ENCODE peak calls at places on chromosome 10, in nine cellular contexts. F, X, T, U, R, A, I, Y and V are unnamed samples.

GRCh38 chr10:57168703-57169240 is 807.7 kb upstream of the ZWINT start:
- DNase-seq in A (no peak), Y (no peak), X (no peak), R (no peak), U (no peak), T (no peak), I (no peak), F (no peak), V (no peak)

GRCh38 chr10:59708816-59709471 is 706 bp downstream of the SLC16A9 start:
- DNase-seq in I (peak), Y (peak), U (no peak), X (peak), R (no peak), F (no peak), A (peak), T (peak), V (no peak)

GRCh38 chr10:22853906-22854447 is 73.9 kb upstream of the ARMC3 start:
- DNase-seq in U (no peak), X (no peak), A (no peak), I (no peak), Y (no peak), R (no peak), T (no peak), F (no peak), V (no peak)

GRCh38 chr10:3803884-3804741 is 19.1 kb upstream of the KLF6 start:
- DNase-seq in Y (no peak), R (no peak), F (no peak), X (no peak), U (no peak), T (no peak), I (no peak), A (peak), V (peak)

GRCh38 chr10:50373821-50374501 is 122.6 kb upstream of the ASAH2 start:
- DNase-seq in X (no peak), Y (no peak), R (no peak), A (no peak), I (no peak), T (no peak), U (no peak), F (no peak), V (no peak)

GRCh38 chr10:52740913-52741675 is 31.5 kb downstream of the MBL2 start:
- DNase-seq in X (peak), A (peak), U (peak), R (no peak), F (no peak), I (peak), Y (no peak), T (no peak), V (peak)

GRCh38 chr10:6255548-6256061 is 52.9 kb downstream of the PFKFB3 start:
- DNase-seq in Y (no peak), X (peak), F (no peak), R (no peak), U (peak), T (peak), A (no peak), I (peak), V (no peak)

GRCh38 chr10:123009105-123009805 is 449 bp downstream of the ACADSB start:
- DNase-seq in X (peak), F (no peak), U (peak), Y (no peak), A (peak), T (peak), I (peak), R (peak), V (peak)

GRCh38 chr10:86203162-86203905 is 163.3 kb downstream of the GRID1 start:
- DNase-seq in T (no peak), U (no peak), A (no peak), I (no peak), F (peak), X (no peak), Y (no peak), R (no peak), V (peak)

GRCh38 chr10:124601431-124602120 is 140.0 kb downstream of the LHPP start:
- DNase-seq in I (no peak), A (no peak), Y (no peak), F (no peak), T (no peak), X (no peak), R (no peak), U (no peak), V (no peak)

GRCh38 chr10:79446451-79447020 is 1.1 kb upstream of the ZCCHC24 start:
- DNase-seq in Y (peak), R (no peak), F (no peak), A (peak), U (peak), X (peak), I (peak), T (peak), V (no peak)

GRCh38 chr10:112980908-112981307 is 30.9 kb downstream of the TCF7L2 start:
- DNase-seq in Y (no peak), R (no peak), U (no peak), X (no peak), I (no peak), T (no peak), F (no peak), A (no peak), V (no peak)

GRCh38 chr10:86423739-86424138 is 57.1 kb upstream of the GRID1 start:
- DNase-seq in T (no peak), U (no peak), R (no peak), A (no peak), I (no peak), Y (no peak), F (no peak), X (no peak), V (no peak)

GRCh38 chr10:71902351-71902750 is 51.3 kb upstream of the PSAP start:
- DNase-seq in T (no peak), A (no peak), X (no peak), Y (no peak), U (no peak), F (no peak), I (no peak), R (no peak), V (no peak)

GRCh38 chr10:73517166-73517888 is 21.5 kb upstream of the PPP3CB start:
- DNase-seq in X (no peak), U (no peak), F (no peak), R (no peak), I (no peak), Y (no peak), T (no peak), A (no peak), V (no peak)

GRCh38 chr10:13046861-13047528 is 45.5 kb upstream of the CCDC3 start:
- DNase-seq in I (no peak), T (no peak), F (no peak), Y (no peak), R (no peak), X (no peak), A (no peak), U (no peak), V (no peak)

GRCh38 chr10:73076361-73077183 is 20.1 kb downstream of the P4HA1 start:
- DNase-seq in T (peak), I (peak), F (no peak), A (peak), Y (peak), R (peak), X (peak), U (peak), V (peak)

GRCh38 chr10:113858541-113858940 is 4.1 kb downstream of the NHLRC2 start:
- DNase-seq in A (peak), Y (no peak), T (no peak), U (no peak), F (no peak), I (no peak), X (no peak), R (no peak), V (no peak)

GRCh38 chr10:63667596-63667995 is 146.4 kb downstream of the REEP3 start:
- DNase-seq in A (no peak), I (no peak), U (no peak), T (no peak), X (no peak), F (no peak), Y (no peak), R (no peak), V (no peak)

GRCh38 chr10:3886666-3887251 is 101.8 kb upstream of the KLF6 start:
- DNase-seq in X (peak), T (no peak), R (no peak), U (no peak), Y (peak), A (peak), F (no peak), I (no peak), V (no peak)

GRCh38 chr10:17227367-17228080 is 517 bp upstream of the VIM start:
- DNase-seq in A (peak), F (no peak), I (no peak), Y (no peak), X (no peak), R (no peak), T (no peak), U (no peak), V (peak)

GRCh38 chr10:112946649-112947048 is 3.4 kb upstream of the TCF7L2 start:
- DNase-seq in I (no peak), R (no peak), T (peak), Y (no peak), F (no peak), A (no peak), U (no peak), X (peak), V (no peak)

GRCh38 chr10:86668297-86669165 is at the start of gene LDB3:
- DNase-seq in I (no peak), Y (peak), F (no peak), X (peak), A (no peak), R (no peak), U (peak), T (no peak), V (peak)

GRCh38 chr10:63603709-63604445 is 82.7 kb downstream of the REEP3 start:
- DNase-seq in U (no peak), F (no peak), R (no peak), T (no peak), Y (no peak), X (no peak), I (no peak), A (peak), V (no peak)

GRCh38 chr10:79195091-79195923 is 126.5 kb downstream of the ZMIZ1 start:
- DNase-seq in U (peak), F (peak), R (peak), X (peak), I (peak), Y (peak), A (peak), T (peak), V (peak)

GRCh38 chr10:35433851-35434426 is 97.6 kb downstream of the CCNY start:
- DNase-seq in X (no peak), I (no peak), F (no peak), R (no peak), T (no peak), U (no peak), A (no peak), Y (no peak), V (no peak)

DNA sequence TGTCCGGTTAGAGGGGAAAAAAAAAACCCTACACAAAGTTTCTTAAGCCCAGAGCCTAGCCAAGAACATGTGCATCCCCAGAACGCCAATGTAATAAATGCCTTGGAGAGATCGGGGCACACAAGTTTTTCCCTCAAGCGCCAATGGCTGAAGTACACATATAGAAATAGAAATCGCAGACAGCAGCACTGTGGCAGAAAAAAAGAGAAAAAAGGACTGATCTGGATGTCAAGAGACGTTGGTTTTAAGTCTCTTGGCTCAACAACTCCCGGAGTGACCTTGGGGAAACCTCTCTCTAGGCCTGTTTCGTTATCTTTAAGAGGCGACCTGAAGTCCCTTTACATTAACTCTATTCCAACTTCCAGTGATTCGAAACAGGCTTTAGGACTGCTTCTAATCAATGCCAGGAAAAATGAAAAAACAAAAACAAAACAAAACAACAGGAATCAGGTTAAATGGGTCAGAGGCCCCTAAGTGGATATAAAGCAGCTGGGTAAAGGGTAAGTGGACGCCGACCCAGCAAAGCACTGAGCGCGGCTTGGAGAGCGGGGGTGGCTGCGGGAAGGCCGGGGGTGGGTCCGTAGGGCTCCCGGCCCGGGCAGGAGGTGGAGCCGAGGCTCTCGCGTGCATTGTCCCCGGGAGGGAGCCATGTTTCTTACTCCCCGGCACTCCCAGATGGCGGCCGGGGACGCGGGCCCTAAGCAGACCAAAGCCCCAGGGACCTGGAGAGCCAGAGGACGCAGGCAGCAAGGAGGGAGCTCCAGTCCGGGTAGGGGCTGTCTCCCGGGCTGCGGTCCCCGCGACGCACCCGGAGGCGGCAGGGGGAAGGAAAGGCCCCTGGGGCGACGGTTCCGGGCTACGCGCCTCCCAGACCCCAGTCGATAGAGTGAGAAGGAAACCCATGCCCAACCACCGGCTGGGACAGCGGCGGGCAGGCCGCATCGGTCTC is 771 bp downstream of the EIF3A start:
- DNase-seq in Y (peak), I (peak), U (peak), R (peak), F (peak), A (peak), T (peak), X (peak), V (peak)
- TF ChIP-seq POLR2A in Y (no peak), I (no peak), U (no peak), R (peak), F (peak), A (no peak), T (peak), X (no peak), V (no peak)

GRCh38 chr10:92697663-92698511 is 8.1 kb downstream of the HHEX start:
- DNase-seq in R (no peak), Y (no peak), A (peak), I (no peak), X (no peak), U (no peak), F (no peak), T (no peak), V (peak)
- H3K4me3 ChIP-seq in R (no peak), Y (no peak), A (no peak), I (no peak), X (no peak), U (no peak), F (no peak), T (no peak), V (no peak)

GRCh38 chr10:31578181-31578852 is 259.3 kb downstream of the ZEB1 start:
- DNase-seq in U (no peak), X (no peak), F (no peak), T (no peak), I (no peak), A (no peak), Y (no peak), R (no peak), V (no peak)

GRCh38 chr10:31582365-31583052 is 263.5 kb downstream of the ZEB1 start:
- DNase-seq in X (no peak), T (no peak), F (no peak), U (no peak), I (peak), Y (peak), R (no peak), A (peak), V (no peak)

GRCh38 chr10:31581741-31582323 is 262.8 kb downstream of the ZEB1 start:
- DNase-seq in F (no peak), R (no peak), T (no peak), U (no peak), A (no peak), X (no peak), I (no peak), Y (peak), V (peak)

GRCh38 chr10:31578951-31579350 is 259.9 kb downstream of the ZEB1 start:
- DNase-seq in T (no peak), F (no peak), R (no peak), X (no peak), A (no peak), Y (no peak), U (no peak), I (no peak), V (no peak)

DNA sequence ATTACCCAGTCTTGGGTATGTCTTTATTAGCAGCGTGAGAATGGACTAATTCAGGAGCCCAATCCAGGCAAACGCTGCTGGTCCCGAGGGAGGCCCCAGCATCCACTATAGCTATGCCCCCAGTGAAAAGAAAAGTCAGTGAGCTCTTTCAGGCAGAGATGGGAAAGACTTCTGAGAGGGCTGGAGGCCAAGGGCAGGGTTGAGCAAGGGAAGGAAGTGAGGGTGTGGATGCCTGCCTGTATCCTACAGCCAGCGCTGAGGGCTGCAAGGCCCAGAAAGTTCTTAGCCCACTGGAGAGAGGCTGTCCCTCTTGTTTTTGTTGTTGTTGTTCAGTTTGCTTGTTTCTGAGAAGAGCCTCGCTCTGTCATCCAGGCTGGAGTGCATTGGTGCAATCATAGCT is 261.6 kb downstream of the ZEB1 start:
- DNase-seq in A (no peak), I (no peak), Y (no peak), R (no peak), F (no peak), T (no peak), U (no peak), X (no peak), V (no peak)
- TF ChIP-seq CTCF in A (no peak), I (no peak), Y (no peak), R (no peak), F (no peak), T (no peak), U (no peak), X (no peak), V (no peak)

GRCh38 chr10:127424594-127425264 is 124.4 kb upstream of the NPS start:
- DNase-seq in I (no peak), F (no peak), R (peak), U (no peak), Y (no peak), T (no peak), A (no peak), X (no peak), V (no peak)
- TF ChIP-seq POLR2A in I (no peak), F (no peak), R (no peak), U (no peak), Y (no peak), T (no peak), A (no peak), X (no peak), V (no peak)

GRCh38 chr10:49274886-49275285 is 24.1 kb upstream of the C10orf71 start:
- DNase-seq in Y (no peak), A (no peak), U (no peak), F (no peak), I (no peak), T (no peak), X (no peak), R (no peak), V (no peak)
- H3K4me3 ChIP-seq in Y (no peak), A (no peak), U (no peak), F (no peak), I (no peak), T (no peak), X (no peak), R (no peak), V (no peak)

DNA sequence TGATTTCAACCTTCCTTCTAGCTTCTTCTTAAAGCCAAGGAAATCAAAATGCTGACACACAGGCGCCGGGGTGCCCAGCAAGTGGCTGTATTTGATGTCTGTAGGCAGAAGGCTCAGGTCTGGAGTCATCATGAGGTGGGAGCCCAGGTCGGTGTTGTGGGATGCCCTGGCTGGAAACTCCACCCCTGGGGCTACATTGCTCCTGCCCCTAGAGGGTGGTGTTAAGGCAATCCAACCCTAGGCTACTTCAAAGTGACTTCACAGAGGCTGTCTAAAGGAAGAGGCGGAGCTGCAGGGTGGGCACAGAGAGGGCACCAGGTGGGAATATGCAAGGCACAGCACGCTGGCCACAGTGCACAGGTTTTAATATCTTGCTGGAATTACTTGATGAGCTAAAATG is 200.9 kb downstream of the ADAM12 start:
- DNase-seq in I (no peak), Y (no peak), R (no peak), T (no peak), X (no peak), F (no peak), A (no peak), U (no peak), V (no peak)
- TF ChIP-seq CTCF in I (no peak), Y (no peak), R (no peak), T (no peak), X (no peak), F (no peak), A (no peak), U (no peak), V (no peak)

GRCh38 chr10:47384148-47384921 is at the start of gene ZNF488:
- DNase-seq in Y (peak), U (peak), A (peak), R (peak), I (peak), F (no peak), T (peak), X (peak), V (peak)
- TF ChIP-seq POLR2A in Y (no peak), U (no peak), A (no peak), R (no peak), I (no peak), F (no peak), T (peak), X (peak), V (peak)

GRCh38 chr10:84427903-84428650 is 99.7 kb downstream of the CCSER2 start:
- DNase-seq in I (no peak), T (peak), U (peak), Y (no peak), X (no peak), R (no peak), F (no peak), A (peak), V (no peak)
- H3K4me3 ChIP-seq in I (no peak), T (no peak), U (no peak), Y (no peak), X (no peak), R (no peak), F (no peak), A (no peak), V (no peak)